ENCODE peak calls at places on chromosomes 6 and 20, in seven cellular contexts. Z, H, C, O, A, R and M are unnamed samples.

GRCh38 chr6:36752187-36752885 is 54.7 kb downstream of the RAB44 start:
- DNase-seq in Z (peak; percentile 26), H (no peak), C (no peak), O (no peak), A (no peak), R (no peak), M (no peak)

GRCh38 chr6:109055771-109056235 is 38.8 kb downstream of the SESN1 start:
- DNase-seq in Z (no peak), H (no peak), C (no peak), O (no peak), A (no peak), R (peak; percentile 54), M (no peak)

GRCh38 chr6:167137881-167138280 is 15.0 kb downstream of the CCR6 start:
- DNase-seq in Z (no peak), H (no peak), C (no peak), O (no peak), A (no peak), R (no peak), M (no peak)

GRCh38 chr20:3173582-3174441 is 463 bp upstream of the LZTS3 start:
- DNase-seq in Z (peak; percentile 84), H (peak; percentile 93), C (peak; percentile 92), O (peak; percentile 97), A (peak; percentile 86), R (peak; percentile 87), M (peak; percentile 90)

GRCh38 chr6:158686311-158686710 is 36.5 kb downstream of the SYTL3 start:
- DNase-seq in Z (no peak), H (no peak), C (no peak), O (peak; percentile 33), A (no peak), R (no peak), M (no peak)

GRCh38 chr6:42230320-42231034 is 12.8 kb upstream of the MRPS10 start:
- DNase-seq in Z (no peak), H (no peak), C (no peak), O (no peak), A (no peak), R (no peak), M (no peak)

GRCh38 chr6:133623065-133623464 is 265.8 kb upstream of the TCF21 start:
- DNase-seq in Z (no peak), H (no peak), C (no peak), O (no peak), A (peak; percentile 39), R (no peak), M (peak; percentile 64)

GRCh38 chr6:98124176-98124575 is 710.2 kb upstream of the POU3F2 start:
- DNase-seq in Z (no peak), H (no peak), C (no peak), O (no peak), A (no peak), R (no peak), M (no peak)

GRCh38 chr6:144007779-144008500 is at the start of gene PLAGL1:
- DNase-seq in Z (no peak), H (peak; percentile 73), C (peak; percentile 74), O (peak; percentile 83), A (peak; percentile 56), R (peak; percentile 71), M (peak; percentile 76)
- TF ChIP-seq POLR2A in Z (no peak), H (peak; percentile 78), C (peak; percentile 78), O (no peak), A (peak; percentile 56), R (peak; percentile 25), M (no peak)

DNA sequence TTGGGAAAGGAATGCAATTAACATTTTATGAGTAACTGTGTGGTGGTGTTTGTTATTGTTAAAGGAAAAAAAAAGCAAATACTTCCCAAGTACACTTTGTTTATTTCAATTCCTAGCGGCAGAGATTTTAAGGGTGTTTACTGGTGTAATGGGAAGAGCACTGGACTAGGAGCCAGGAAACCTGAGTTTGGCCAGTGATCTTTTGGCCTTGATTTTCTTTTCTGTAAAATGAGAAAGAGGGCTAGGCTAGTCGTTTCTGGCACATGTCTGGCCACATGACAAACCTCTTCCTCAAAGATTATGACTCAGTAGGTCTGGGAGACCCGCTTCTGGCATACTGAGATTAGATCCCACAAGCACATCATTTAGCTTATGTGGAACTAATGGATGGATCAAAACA is 428.1 kb upstream of the NOX3 start:
- DNase-seq in Z (no peak), H (no peak), C (no peak), O (no peak), A (no peak), R (no peak), M (peak; percentile 43)
- TF ChIP-seq POLR2A in Z (no peak), H (no peak), C (no peak), O (no peak), A (no peak), R (no peak), M (no peak)

GRCh38 chr6:26027491-26028211 is 59.6 kb upstream of the HFE start:
- DNase-seq in Z (no peak), H (no peak), C (no peak), O (no peak), A (no peak), R (no peak), M (no peak)

GRCh38 chr6:26025047-26025893 is 62.0 kb upstream of the HFE start:
- DNase-seq in Z (peak; percentile 63), H (peak; percentile 27), C (peak; percentile 45), O (no peak), A (no peak), R (no peak), M (no peak)

GRCh38 chr6:26024651-26025046 is 62.0 kb downstream of the TRIM38 start:
- DNase-seq in Z (no peak), H (no peak), C (no peak), O (no peak), A (no peak), R (no peak), M (no peak)

GRCh38 chr6:26026833-26027490 is 60.3 kb upstream of the HFE start:
- DNase-seq in Z (peak; percentile 94), H (peak; percentile 93), C (peak; percentile 95), O (peak; percentile 95), A (peak; percentile 95), R (peak; percentile 99), M (peak; percentile 96)

GRCh38 chr6:26025894-26026832 is 61.1 kb upstream of the HFE start:
- DNase-seq in Z (peak; percentile 97), H (peak; percentile 96), C (peak; percentile 96), O (peak; percentile 97), A (peak; percentile 98), R (peak; percentile 97), M (peak; percentile 97)
- TF ChIP-seq POLR2A in Z (no peak), H (no peak), C (peak; percentile 44), O (no peak), A (peak; percentile 45), R (no peak), M (no peak)

DNA sequence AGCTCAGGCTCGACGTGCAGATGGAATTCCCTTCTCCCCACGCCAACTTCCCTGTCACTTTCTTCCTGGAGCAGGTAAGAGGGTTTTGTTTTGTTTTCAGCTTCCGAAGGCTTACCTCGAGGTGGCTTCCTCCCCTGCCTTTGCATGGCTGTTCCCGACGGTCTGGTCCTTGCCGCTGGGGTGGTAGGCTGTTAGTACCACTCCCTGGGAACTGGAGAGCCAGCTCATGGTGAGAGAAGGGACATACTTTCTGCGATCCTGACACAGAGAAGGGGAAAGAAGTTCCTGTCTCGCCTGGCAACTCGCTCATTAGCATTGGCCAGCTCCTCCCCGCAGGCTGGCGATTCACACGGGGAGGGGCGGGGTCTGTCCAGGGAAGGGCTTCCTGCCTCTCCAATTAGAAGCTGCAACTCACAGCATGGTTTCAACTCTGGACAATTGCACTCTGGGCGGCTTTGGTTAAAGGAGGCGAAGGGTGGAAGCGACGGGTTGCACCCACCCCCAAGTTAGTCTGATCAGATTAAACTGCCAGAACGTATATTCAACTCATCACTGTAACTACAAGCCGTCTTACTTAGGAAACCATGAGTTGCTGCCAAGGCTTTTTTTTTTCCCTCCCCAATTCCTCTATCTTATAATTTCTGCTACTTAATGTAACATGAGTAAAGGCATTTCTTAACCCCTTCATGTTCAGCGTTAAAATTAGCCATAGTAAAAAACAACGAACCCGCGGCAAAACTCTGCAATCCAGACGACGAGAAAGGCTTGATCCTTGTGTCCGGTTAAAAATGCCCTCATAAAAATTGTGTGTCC is at the start of gene ARHGAP18:
- DNase-seq in Z (peak; percentile 90), H (peak; percentile 93), C (peak; percentile 90), O (peak; percentile 95), A (peak; percentile 85), R (peak; percentile 97), M (peak; percentile 95)
- TF ChIP-seq POLR2A in Z (no peak), H (peak; percentile 91), C (peak; percentile 82), O (no peak), A (peak; percentile 56), R (peak; percentile 66), M (peak; percentile 19)

DNA sequence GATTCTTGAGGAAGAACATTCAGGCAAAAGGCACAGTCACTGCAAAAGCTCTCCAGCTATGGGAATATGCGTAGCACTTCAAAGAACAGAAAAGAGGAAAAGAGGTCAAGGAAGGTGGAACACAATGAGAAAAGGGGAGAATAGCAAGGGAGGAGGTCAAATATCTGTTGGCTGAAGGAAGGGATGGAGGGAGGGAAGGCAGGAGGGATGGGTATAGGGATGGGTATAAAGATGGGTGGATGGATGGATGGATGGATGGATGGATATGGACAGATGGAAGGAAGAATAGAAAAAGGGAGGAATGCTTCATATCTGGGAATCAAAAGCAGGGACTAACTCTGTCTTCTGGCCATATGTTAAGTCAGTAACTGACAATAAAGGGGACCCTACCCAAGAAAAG is 164.2 kb upstream of the TOP1 start:
- DNase-seq in Z (no peak), H (no peak), C (no peak), O (no peak), A (no peak), R (no peak), M (no peak)
- TF ChIP-seq POLR2A in Z (no peak), H (no peak), C (no peak), O (no peak), A (no peak), R (no peak), M (no peak)

GRCh38 chr6:53692172-53692571 is 26.6 kb upstream of the KLHL31 start:
- DNase-seq in Z (no peak), H (no peak), C (no peak), O (no peak), A (no peak), R (no peak), M (no peak)

GRCh38 chr6:53686541-53686940 is 21.0 kb upstream of the KLHL31 start:
- DNase-seq in Z (no peak), H (no peak), C (peak; percentile 48), O (no peak), A (no peak), R (no peak), M (no peak)

GRCh38 chr6:53694800-53695394 is 29.3 kb upstream of the KLHL31 start:
- DNase-seq in Z (no peak), H (no peak), C (no peak), O (no peak), A (no peak), R (no peak), M (no peak)

GRCh38 chr6:53691667-53692133 is 26.1 kb upstream of the KLHL31 start:
- DNase-seq in Z (no peak), H (no peak), C (no peak), O (no peak), A (no peak), R (no peak), M (no peak)

GRCh38 chr6:53691252-53691651 is 25.7 kb upstream of the KLHL31 start:
- DNase-seq in Z (no peak), H (no peak), C (no peak), O (no peak), A (no peak), R (no peak), M (no peak)
- TF ChIP-seq POLR2A in Z (no peak), H (no peak), C (no peak), O (no peak), A (no peak), R (no peak), M (no peak)